ENCODE peak calls at places on chromosomes 12 and 14, in four cellular contexts. V, A, J and Q are unnamed samples.

GRCh38 chr14:64253672-64254071 is 40.5 kb downstream of the ESR2 start:
- DNase-seq in V (no peak), J (no peak), A (no peak), Q (no peak)

GRCh38 chr12:21117995-21118394 is 13.0 kb upstream of the SLCO1B1 start:
- DNase-seq in V (no peak), A (no peak), J (no peak), Q (no peak)

GRCh38 chr14:92610849-92611271 is 97.3 kb downstream of the RIN3 start:
- DNase-seq in A (no peak), J (no peak), V (no peak), Q (no peak)

GRCh38 chr12:9856154-9856553 is 13.0 kb downstream of the CLEC2B start:
- DNase-seq in V (no peak), J (no peak), A (no peak), Q (no peak)

GRCh38 chr12:84131076-84131475 is 781.5 kb downstream of the SLC6A15 start:
- DNase-seq in J (no peak), V (no peak), A (no peak), Q (no peak)

GRCh38 chr12:91219511-91219910 is 36.9 kb upstream of the DCN start:
- DNase-seq in A (no peak), V (no peak), J (no peak), Q (no peak)

GRCh38 chr14:58824106-58824505 is 186.3 kb downstream of the DACT1 start:
- DNase-seq in A (no peak), V (no peak), J (no peak), Q (no peak)

GRCh38 chr12:94704452-94704871 is 54.1 kb upstream of the TMCC3 start:
- DNase-seq in A (no peak), J (no peak), V (no peak), Q (no peak)

GRCh38 chr14:56378046-56378445 is 201.6 kb upstream of the TMEM260 start:
- DNase-seq in J (no peak), A (no peak), V (no peak), Q (no peak)

GRCh38 chr12:101116911-101117310 is 93.1 kb downstream of the SLC5A8 start:
- DNase-seq in J (no peak), A (no peak), V (no peak), Q (no peak)

GRCh38 chr12:47920913-47921312 is 16.1 kb upstream of the VDR start:
- DNase-seq in V (no peak), A (no peak), J (no peak), Q (no peak)
- TF ChIP-seq EGR1 in V (no peak), A (no peak), J (no peak), Q (no peak)

DNA sequence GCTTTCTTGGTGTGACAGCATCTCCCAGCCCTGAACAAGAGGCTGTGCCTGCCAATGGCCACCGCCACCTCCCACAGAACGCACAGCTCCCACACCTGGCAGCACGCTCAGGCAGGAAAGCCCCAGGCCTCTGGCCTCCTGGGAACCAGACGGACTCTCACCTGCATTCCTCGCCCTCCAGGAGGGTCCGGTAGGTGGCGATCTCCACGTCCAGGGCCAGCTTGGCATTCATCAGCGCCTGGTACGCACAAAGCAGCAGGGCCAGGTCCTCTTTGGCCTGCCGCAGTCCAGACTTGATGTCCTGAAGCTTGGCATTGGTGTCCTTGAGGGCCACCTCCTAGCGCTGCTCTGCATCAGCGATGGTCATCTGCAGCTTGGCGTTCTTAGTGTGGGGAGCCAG is 12.1 kb upstream of the KRT77 start:
- DNase-seq in J (peak; percentile 16), V (peak; percentile 31), A (peak; percentile 78), Q (no peak)
- TF ChIP-seq EGR1 in J (no peak), V (no peak), A (no peak), Q (no peak)

DNA sequence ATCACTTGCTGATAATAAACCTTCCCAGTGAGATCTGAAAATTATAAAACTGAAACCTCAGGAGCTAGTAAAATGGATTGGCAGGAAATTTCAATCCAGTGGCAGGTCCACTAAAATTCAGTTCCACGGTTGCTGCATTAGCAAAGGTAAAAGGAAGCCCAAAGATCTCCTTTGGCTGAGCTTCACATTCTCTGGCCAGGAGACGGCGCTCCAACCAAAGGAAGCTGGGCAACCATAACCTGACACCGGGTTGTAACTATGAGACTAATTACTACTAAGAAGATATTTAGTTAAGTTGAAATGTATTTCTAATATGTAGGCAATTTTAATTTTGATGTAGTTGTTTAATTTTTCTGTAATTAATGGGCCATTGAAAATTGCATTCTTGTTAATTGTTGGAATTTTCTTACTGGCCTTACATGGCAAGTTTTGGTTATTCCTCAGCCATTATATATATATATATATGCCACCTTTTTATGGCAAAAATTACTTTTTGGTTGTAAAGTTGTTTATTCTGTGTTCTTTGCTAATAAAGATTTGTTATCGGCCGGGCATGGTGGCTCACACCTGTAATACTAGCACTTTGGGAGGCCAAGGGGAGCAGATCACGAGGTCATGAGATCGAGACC is 17.0 kb downstream of the OR8S1 start:
- DNase-seq in V (peak; percentile 55), A (peak; percentile 66), J (peak; percentile 23), Q (no peak)
- TF ChIP-seq EGR1 in V (no peak), A (no peak), J (no peak), Q (no peak)

DNA sequence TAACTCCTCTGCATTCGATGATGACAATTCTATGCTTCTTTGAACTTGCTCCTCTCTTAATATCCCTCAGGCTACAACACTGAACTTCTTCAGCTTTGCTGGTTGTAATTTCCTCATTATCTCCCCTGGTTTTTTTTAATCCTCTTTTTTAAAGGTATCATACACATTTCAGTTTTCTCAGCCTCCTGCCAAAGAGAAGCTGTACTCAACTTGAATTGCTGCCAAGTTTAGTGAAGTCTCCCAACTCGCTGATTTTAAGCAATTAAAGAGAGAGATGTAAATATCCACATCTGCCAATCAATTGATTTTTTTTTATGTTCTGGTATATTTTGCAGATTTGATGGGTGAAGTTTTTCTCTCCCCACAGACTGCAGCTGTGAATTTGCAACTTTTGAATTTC is 817.8 kb downstream of the GALC start:
- DNase-seq in V (no peak), J (no peak), A (no peak), Q (no peak)
- TF ChIP-seq EGR1 in V (no peak), J (no peak), A (no peak), Q (no peak)

DNA sequence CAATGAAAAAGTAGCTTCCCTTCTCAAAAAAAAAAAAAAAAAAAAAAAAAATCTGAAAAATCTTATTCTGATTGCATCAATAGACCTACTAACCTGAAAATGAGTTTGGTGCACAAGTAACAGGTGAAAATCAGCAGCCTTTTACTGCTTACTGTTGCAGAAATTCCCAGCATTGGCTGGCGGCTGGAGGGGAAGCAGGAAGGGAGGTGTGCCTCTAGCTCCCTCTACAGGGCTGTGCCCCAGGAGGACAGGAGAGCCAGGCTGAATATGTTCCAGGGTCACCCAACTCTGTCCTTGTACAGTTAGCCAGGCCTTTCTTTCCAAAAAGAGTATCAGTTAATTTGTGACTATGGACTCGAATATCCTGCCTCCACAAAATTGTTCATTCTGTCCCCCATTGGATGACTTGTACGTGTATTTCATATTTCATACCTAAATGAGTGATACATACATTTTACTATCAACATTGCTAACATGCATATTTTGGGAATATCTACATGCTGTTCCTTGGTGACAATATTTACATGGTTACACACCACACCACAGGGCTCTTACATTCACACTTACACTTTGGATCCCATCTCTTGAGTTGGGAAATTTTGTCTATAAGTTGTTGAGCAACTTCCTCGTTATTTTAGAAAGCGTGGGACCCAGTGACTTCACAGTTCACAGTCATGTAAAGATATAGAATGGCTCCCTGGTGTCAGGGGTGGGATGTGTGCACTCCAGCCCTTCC is 124.8 kb downstream of the SAMD4A start:
- DNase-seq in J (peak; percentile 53), V (peak; percentile 58), A (peak; percentile 86), Q (no peak)
- TF ChIP-seq EGR1 in J (no peak), V (no peak), A (no peak), Q (no peak)

DNA sequence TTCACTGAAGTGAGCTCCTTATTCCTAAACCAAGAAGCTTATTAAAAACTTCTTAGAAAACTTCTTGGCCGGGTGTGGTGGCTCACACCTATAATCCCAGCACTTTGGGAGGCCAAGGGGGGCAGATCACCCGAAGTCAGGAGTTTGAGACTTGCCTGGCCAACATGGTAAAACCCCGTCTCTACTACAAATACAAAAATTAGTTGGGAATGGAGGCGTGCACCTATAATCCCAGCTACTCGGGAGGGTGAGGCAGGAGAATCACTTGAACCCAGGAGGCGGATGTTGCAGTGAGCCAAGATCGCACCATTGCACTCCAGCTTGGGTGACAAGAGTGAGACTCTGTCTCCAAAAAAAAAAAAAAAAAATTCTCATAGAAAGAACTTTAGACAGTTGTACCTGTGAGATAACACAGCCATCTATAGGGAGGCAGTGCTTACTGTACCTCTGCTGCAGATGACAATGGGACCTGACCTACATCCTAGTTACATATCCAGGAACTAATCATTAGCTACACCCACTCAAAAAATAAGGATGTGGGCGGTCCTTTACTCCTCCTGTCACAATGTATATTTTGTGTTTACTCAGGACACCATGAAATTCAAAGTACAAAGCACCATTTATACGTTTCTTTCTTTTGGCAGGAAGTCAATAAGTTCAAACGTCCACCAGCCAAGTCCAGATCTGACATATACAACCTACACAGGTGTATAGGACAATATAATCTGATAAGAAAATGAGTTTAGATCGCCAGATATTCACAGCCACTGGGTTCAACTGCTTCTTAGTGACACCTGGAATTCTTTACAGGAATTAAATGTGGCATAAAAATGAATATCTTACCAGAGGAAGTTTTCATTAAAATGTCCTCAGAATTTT is 14.9 kb downstream of the STXBP6 start:
- DNase-seq in V (no peak), A (no peak), J (no peak), Q (no peak)
- TF ChIP-seq EGR1 in V (no peak), A (no peak), J (no peak), Q (no peak)

DNA sequence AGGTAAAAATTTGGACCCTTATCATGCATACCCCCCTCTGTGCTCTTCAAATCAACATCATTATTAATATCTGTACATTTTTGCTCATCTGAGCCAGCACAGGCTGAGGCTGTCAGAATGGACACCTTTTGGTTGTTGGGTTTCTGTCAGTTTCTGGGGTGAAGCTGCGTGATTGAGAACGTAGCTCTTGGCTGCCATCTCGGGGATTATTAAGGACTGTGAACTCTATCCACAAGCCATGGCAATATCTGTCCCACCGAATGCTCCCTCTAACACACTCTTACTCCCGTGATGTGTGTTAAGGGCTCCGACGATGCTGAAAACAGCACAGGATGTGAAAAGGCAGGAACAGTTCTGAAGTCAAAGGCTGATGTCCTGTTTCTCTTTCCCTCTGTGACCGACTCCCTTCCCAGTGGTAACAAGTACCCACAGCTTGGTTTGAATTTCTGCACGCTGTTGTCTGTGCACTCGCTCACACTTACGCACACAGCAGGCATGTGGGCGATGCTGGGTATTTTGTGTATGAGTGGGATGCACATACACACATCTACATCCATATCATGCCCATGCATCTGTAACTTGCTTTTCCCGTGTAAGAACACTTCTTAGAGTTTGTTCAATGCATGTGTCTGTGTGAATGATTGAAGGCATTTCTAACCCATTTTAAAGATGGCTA is 405.6 kb downstream of the TMEM121 start:
- DNase-seq in V (peak; percentile 8), J (no peak), A (no peak), Q (no peak)
- TF ChIP-seq EGR1 in V (no peak), J (no peak), A (no peak), Q (no peak)

DNA sequence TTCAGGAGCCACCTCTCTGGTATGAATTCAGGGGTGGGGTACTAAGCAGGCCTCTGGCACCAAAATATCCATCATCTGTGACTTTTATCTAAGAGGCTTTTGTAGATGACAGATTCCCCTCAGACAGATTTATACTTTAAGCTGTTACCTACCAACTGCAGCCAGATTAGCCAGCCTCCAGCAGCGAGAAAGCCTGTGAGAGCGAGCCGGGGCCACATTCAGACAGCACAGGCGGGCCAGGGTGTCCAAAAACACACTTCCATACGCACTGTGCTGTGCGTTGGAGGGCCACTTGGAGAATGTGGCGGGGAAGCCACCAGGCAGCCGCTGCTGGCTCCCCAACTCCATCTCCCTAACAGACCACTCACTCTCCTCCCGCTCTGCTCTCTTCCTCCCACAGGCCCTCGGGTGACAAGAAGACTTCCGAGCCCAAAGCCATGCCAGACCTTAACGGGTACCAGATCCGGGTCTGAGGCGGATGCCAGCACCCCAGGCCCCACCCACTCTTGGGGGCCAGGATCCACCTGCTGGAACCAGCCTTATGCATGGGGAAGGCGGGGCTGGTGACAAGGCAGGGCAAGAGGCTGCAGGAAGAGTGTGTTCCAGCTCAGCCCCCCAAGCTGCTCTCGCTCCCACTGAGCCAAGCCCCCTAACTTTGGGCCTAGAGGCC is 17.4 kb downstream of the VASH1 start:
- DNase-seq in A (no peak), V (no peak), J (no peak), Q (no peak)
- TF ChIP-seq EGR1 in A (no peak), V (no peak), J (no peak), Q (no peak)

GRCh38 chr14:52802597-52802996 is 11.2 kb upstream of the GNPNAT1 start:
- DNase-seq in J (no peak), A (no peak), V (no peak), Q (no peak)
- TF ChIP-seq EGR1 in J (no peak), A (no peak), V (no peak), Q (no peak)